ENCODE peak calls at places on chromosome 14, in seven cellular contexts. One of them, this sample, is unnamed.

GRCh38 chr14:59969319-59969718 is 49.4 kb downstream of the LRRC9 start:
- DNase-seq in NCI-H524 treated with DMSO at 0.1 percent for 48 hours: no peak
- DNase-seq in esophagus muscularis mucosa: no peak
- DNase-seq in PC-9: no peak
- DNase-seq in fibroblast of pulmonary artery: peak
- DNase-seq in neuronal stem cell: no peak
- DNase-seq in hepatic stellate cell: peak
- DNase-seq in this sample: no peak

GRCh38 chr14:32478027-32478426 is 148.9 kb downstream of the AKAP6 start:
- DNase-seq in hepatic stellate cell: no peak
- DNase-seq in PC-9: no peak
- DNase-seq in esophagus muscularis mucosa: no peak
- DNase-seq in NCI-H524 treated with DMSO at 0.1 percent for 48 hours: no peak
- DNase-seq in fibroblast of pulmonary artery: no peak
- DNase-seq in neuronal stem cell: no peak
- DNase-seq in this sample: no peak

GRCh38 chr14:104443391-104444158 is 136.0 kb upstream of the C14orf180 start:
- DNase-seq in NCI-H524 treated with DMSO at 0.1 percent for 48 hours: no peak
- DNase-seq in PC-9: no peak
- DNase-seq in hepatic stellate cell: no peak
- DNase-seq in esophagus muscularis mucosa: peak
- DNase-seq in fibroblast of pulmonary artery: no peak
- DNase-seq in neuronal stem cell: no peak
- DNase-seq in this sample: no peak

GRCh38 chr14:71749613-71750238 is 182.5 kb upstream of the RGS6 start:
- DNase-seq in fibroblast of pulmonary artery: no peak
- DNase-seq in PC-9: no peak
- DNase-seq in neuronal stem cell: no peak
- DNase-seq in esophagus muscularis mucosa: peak
- DNase-seq in NCI-H524 treated with DMSO at 0.1 percent for 48 hours: no peak
- DNase-seq in hepatic stellate cell: no peak
- DNase-seq in this sample: no peak

GRCh38 chr14:65255583-65256443 is 153.5 kb upstream of the MAX start:
- DNase-seq in neuronal stem cell: no peak
- DNase-seq in fibroblast of pulmonary artery: peak
- DNase-seq in esophagus muscularis mucosa: no peak
- DNase-seq in PC-9: peak
- DNase-seq in NCI-H524 treated with DMSO at 0.1 percent for 48 hours: no peak
- DNase-seq in hepatic stellate cell: no peak
- DNase-seq in this sample: no peak

GRCh38 chr14:76901171-76902055 is 75.2 kb downstream of the LRRC74A start:
- DNase-seq in esophagus muscularis mucosa: no peak
- DNase-seq in neuronal stem cell: no peak
- DNase-seq in fibroblast of pulmonary artery: no peak
- DNase-seq in hepatic stellate cell: no peak
- DNase-seq in NCI-H524 treated with DMSO at 0.1 percent for 48 hours: no peak
- DNase-seq in PC-9: no peak
- DNase-seq in this sample: peak

GRCh38 chr14:32986791-32987545 is 48.3 kb downstream of the NPAS3 start:
- DNase-seq in fibroblast of pulmonary artery: peak
- DNase-seq in NCI-H524 treated with DMSO at 0.1 percent for 48 hours: no peak
- DNase-seq in neuronal stem cell: peak
- DNase-seq in esophagus muscularis mucosa: no peak
- DNase-seq in PC-9: no peak
- DNase-seq in hepatic stellate cell: peak
- DNase-seq in this sample: peak

GRCh38 chr14:85532981-85533820 is 3.3 kb downstream of the FLRT2 start:
- DNase-seq in hepatic stellate cell: no peak
- DNase-seq in fibroblast of pulmonary artery: peak
- DNase-seq in NCI-H524 treated with DMSO at 0.1 percent for 48 hours: peak
- DNase-seq in PC-9: peak
- DNase-seq in esophagus muscularis mucosa: no peak
- DNase-seq in neuronal stem cell: peak
- DNase-seq in this sample: peak

GRCh38 chr14:95192306-95192705 is 35.0 kb upstream of the DICER1 start:
- DNase-seq in PC-9: no peak
- DNase-seq in hepatic stellate cell: no peak
- DNase-seq in NCI-H524 treated with DMSO at 0.1 percent for 48 hours: peak
- DNase-seq in neuronal stem cell: no peak
- DNase-seq in esophagus muscularis mucosa: no peak
- DNase-seq in fibroblast of pulmonary artery: no peak
- DNase-seq in this sample: no peak

GRCh38 chr14:58298477-58298879 is at the start of gene ARID4A:
- DNase-seq in NCI-H524 treated with DMSO at 0.1 percent for 48 hours: no peak
- DNase-seq in PC-9: no peak
- DNase-seq in hepatic stellate cell: no peak
- DNase-seq in esophagus muscularis mucosa: peak
- DNase-seq in fibroblast of pulmonary artery: no peak
- DNase-seq in neuronal stem cell: no peak
- DNase-seq in this sample: no peak

GRCh38 chr14:104390941-104391901 is 188.3 kb upstream of the C14orf180 start:
- DNase-seq in esophagus muscularis mucosa: no peak
- DNase-seq in NCI-H524 treated with DMSO at 0.1 percent for 48 hours: peak
- DNase-seq in neuronal stem cell: no peak
- DNase-seq in hepatic stellate cell: no peak
- DNase-seq in PC-9: no peak
- DNase-seq in fibroblast of pulmonary artery: no peak
- DNase-seq in this sample: no peak

GRCh38 chr14:69701857-69702256 is 65.1 kb upstream of the SRSF5 start:
- DNase-seq in hepatic stellate cell: no peak
- DNase-seq in PC-9: no peak
- DNase-seq in esophagus muscularis mucosa: no peak
- DNase-seq in fibroblast of pulmonary artery: no peak
- DNase-seq in neuronal stem cell: no peak
- DNase-seq in NCI-H524 treated with DMSO at 0.1 percent for 48 hours: no peak
- DNase-seq in this sample: no peak

GRCh38 chr14:58963873-58964597 is 224.4 kb upstream of the DAAM1 start:
- DNase-seq in esophagus muscularis mucosa: no peak
- DNase-seq in NCI-H524 treated with DMSO at 0.1 percent for 48 hours: no peak
- DNase-seq in neuronal stem cell: no peak
- DNase-seq in fibroblast of pulmonary artery: no peak
- DNase-seq in hepatic stellate cell: no peak
- DNase-seq in PC-9: no peak
- DNase-seq in this sample: no peak

This sample was measured in HTR-8/SVneo.